ENCODE peak calls at places on chromosomes 11 and 22, in nine cellular contexts. One of them, this sample, is unnamed.

GRCh38 chr11:24356501-24356900 is 140.4 kb upstream of the LUZP2 start:
- DNase-seq in stimulated activated CD8-positive, alpha-beta memory T cell treated with anti-CD3 and anti-CD28 coated beads, Interleukin-7, amount 100 ng/mL, for 1 hour: no peak
- DNase-seq in mucosa of gallbladder: no peak
- DNase-seq in left kidney: peak
- DNase-seq in T-helper 2 cell treated with Interferon-gamma antibody and Interleukin-4, amounts not matched to agents 5 μg/mL and 100 μg/mL, for 36 hours: no peak
- DNase-seq in neuronal stem cell: no peak
- DNase-seq in left ventricle myocardium inferior: no peak
- DNase-seq in activated CD8-positive, alpha-beta T cell treated with anti-CD3 and anti-CD28 coated beads, Interleukin-2, amount 10 ng/mL, durations not matched to agents 7 days and 5 days: no peak
- DNase-seq in astrocyte of the spinal cord: no peak
- DNase-seq in this sample: no peak

GRCh38 chr22:43236401-43237166 is 49.6 kb upstream of the TTLL12 start:
- DNase-seq in stimulated activated CD8-positive, alpha-beta memory T cell treated with anti-CD3 and anti-CD28 coated beads, Interleukin-7, amount 100 ng/mL, for 1 hour: no peak
- DNase-seq in mucosa of gallbladder: peak
- DNase-seq in left kidney: no peak
- DNase-seq in T-helper 2 cell treated with Interferon-gamma antibody and Interleukin-4, amounts not matched to agents 5 μg/mL and 100 μg/mL, for 36 hours: no peak
- DNase-seq in neuronal stem cell: no peak
- DNase-seq in left ventricle myocardium inferior: peak
- DNase-seq in activated CD8-positive, alpha-beta T cell treated with anti-CD3 and anti-CD28 coated beads, Interleukin-2, amount 10 ng/mL, durations not matched to agents 7 days and 5 days: no peak
- DNase-seq in astrocyte of the spinal cord: no peak
- DNase-seq in this sample: peak

GRCh38 chr11:35675901-35676610 is 13.5 kb downstream of the TRIM44 start:
- DNase-seq in stimulated activated CD8-positive, alpha-beta memory T cell treated with anti-CD3 and anti-CD28 coated beads, Interleukin-7, amount 100 ng/mL, for 1 hour: no peak
- DNase-seq in mucosa of gallbladder: no peak
- DNase-seq in left kidney: no peak
- DNase-seq in T-helper 2 cell treated with Interferon-gamma antibody and Interleukin-4, amounts not matched to agents 5 μg/mL and 100 μg/mL, for 36 hours: no peak
- DNase-seq in neuronal stem cell: no peak
- DNase-seq in left ventricle myocardium inferior: no peak
- DNase-seq in activated CD8-positive, alpha-beta T cell treated with anti-CD3 and anti-CD28 coated beads, Interleukin-2, amount 10 ng/mL, durations not matched to agents 7 days and 5 days: no peak
- DNase-seq in astrocyte of the spinal cord: peak
- DNase-seq in this sample: no peak

GRCh38 chr22:47854680-47855079 is 1092.2 kb downstream of the TBC1D22A start:
- DNase-seq in stimulated activated CD8-positive, alpha-beta memory T cell treated with anti-CD3 and anti-CD28 coated beads, Interleukin-7, amount 100 ng/mL, for 1 hour: no peak
- DNase-seq in mucosa of gallbladder: no peak
- DNase-seq in left kidney: no peak
- DNase-seq in T-helper 2 cell treated with Interferon-gamma antibody and Interleukin-4, amounts not matched to agents 5 μg/mL and 100 μg/mL, for 36 hours: no peak
- DNase-seq in neuronal stem cell: no peak
- DNase-seq in left ventricle myocardium inferior: no peak
- DNase-seq in activated CD8-positive, alpha-beta T cell treated with anti-CD3 and anti-CD28 coated beads, Interleukin-2, amount 10 ng/mL, durations not matched to agents 7 days and 5 days: no peak
- DNase-seq in astrocyte of the spinal cord: no peak
- DNase-seq in this sample: no peak

GRCh38 chr11:125165664-125166346 is 1.3 kb downstream of the PKNOX2 start:
- DNase-seq in stimulated activated CD8-positive, alpha-beta memory T cell treated with anti-CD3 and anti-CD28 coated beads, Interleukin-7, amount 100 ng/mL, for 1 hour: no peak
- DNase-seq in mucosa of gallbladder: no peak
- DNase-seq in left kidney: no peak
- DNase-seq in T-helper 2 cell treated with Interferon-gamma antibody and Interleukin-4, amounts not matched to agents 5 μg/mL and 100 μg/mL, for 36 hours: no peak
- DNase-seq in neuronal stem cell: no peak
- DNase-seq in left ventricle myocardium inferior: no peak
- DNase-seq in activated CD8-positive, alpha-beta T cell treated with anti-CD3 and anti-CD28 coated beads, Interleukin-2, amount 10 ng/mL, durations not matched to agents 7 days and 5 days: no peak
- DNase-seq in astrocyte of the spinal cord: peak
- DNase-seq in this sample: no peak

GRCh38 chr11:64353761-64354506 is 5.0 kb upstream of the RPS6KA4 start:
- DNase-seq in stimulated activated CD8-positive, alpha-beta memory T cell treated with anti-CD3 and anti-CD28 coated beads, Interleukin-7, amount 100 ng/mL, for 1 hour: no peak
- DNase-seq in mucosa of gallbladder: no peak
- DNase-seq in left kidney: no peak
- DNase-seq in T-helper 2 cell treated with Interferon-gamma antibody and Interleukin-4, amounts not matched to agents 5 μg/mL and 100 μg/mL, for 36 hours: no peak
- DNase-seq in neuronal stem cell: no peak
- DNase-seq in left ventricle myocardium inferior: no peak
- DNase-seq in activated CD8-positive, alpha-beta T cell treated with anti-CD3 and anti-CD28 coated beads, Interleukin-2, amount 10 ng/mL, durations not matched to agents 7 days and 5 days: no peak
- DNase-seq in astrocyte of the spinal cord: no peak
- DNase-seq in this sample: peak

GRCh38 chr22:31611065-31611760 is 50.8 kb downstream of the PISD start:
- DNase-seq in stimulated activated CD8-positive, alpha-beta memory T cell treated with anti-CD3 and anti-CD28 coated beads, Interleukin-7, amount 100 ng/mL, for 1 hour: no peak
- DNase-seq in mucosa of gallbladder: no peak
- DNase-seq in left kidney: peak
- DNase-seq in T-helper 2 cell treated with Interferon-gamma antibody and Interleukin-4, amounts not matched to agents 5 μg/mL and 100 μg/mL, for 36 hours: no peak
- DNase-seq in neuronal stem cell: no peak
- DNase-seq in left ventricle myocardium inferior: no peak
- DNase-seq in activated CD8-positive, alpha-beta T cell treated with anti-CD3 and anti-CD28 coated beads, Interleukin-2, amount 10 ng/mL, durations not matched to agents 7 days and 5 days: no peak
- DNase-seq in astrocyte of the spinal cord: no peak
- DNase-seq in this sample: no peak

GRCh38 chr11:61760946-61761345 is 8.5 kb downstream of the MYRF start:
- DNase-seq in stimulated activated CD8-positive, alpha-beta memory T cell treated with anti-CD3 and anti-CD28 coated beads, Interleukin-7, amount 100 ng/mL, for 1 hour: no peak
- DNase-seq in mucosa of gallbladder: no peak
- DNase-seq in left kidney: no peak
- DNase-seq in T-helper 2 cell treated with Interferon-gamma antibody and Interleukin-4, amounts not matched to agents 5 μg/mL and 100 μg/mL, for 36 hours: no peak
- DNase-seq in neuronal stem cell: no peak
- DNase-seq in left ventricle myocardium inferior: no peak
- DNase-seq in activated CD8-positive, alpha-beta T cell treated with anti-CD3 and anti-CD28 coated beads, Interleukin-2, amount 10 ng/mL, durations not matched to agents 7 days and 5 days: no peak
- DNase-seq in astrocyte of the spinal cord: no peak
- DNase-seq in this sample: no peak

GRCh38 chr11:61893981-61894380 is 2.6 kb upstream of the FADS3 start:
- DNase-seq in stimulated activated CD8-positive, alpha-beta memory T cell treated with anti-CD3 and anti-CD28 coated beads, Interleukin-7, amount 100 ng/mL, for 1 hour: no peak
- DNase-seq in mucosa of gallbladder: no peak
- DNase-seq in left kidney: no peak
- DNase-seq in T-helper 2 cell treated with Interferon-gamma antibody and Interleukin-4, amounts not matched to agents 5 μg/mL and 100 μg/mL, for 36 hours: no peak
- DNase-seq in neuronal stem cell: no peak
- DNase-seq in left ventricle myocardium inferior: no peak
- DNase-seq in activated CD8-positive, alpha-beta T cell treated with anti-CD3 and anti-CD28 coated beads, Interleukin-2, amount 10 ng/mL, durations not matched to agents 7 days and 5 days: no peak
- DNase-seq in astrocyte of the spinal cord: peak
- DNase-seq in this sample: no peak

GRCh38 chr11:20671856-20672546 is 2.6 kb downstream of the NELL1 start:
- DNase-seq in stimulated activated CD8-positive, alpha-beta memory T cell treated with anti-CD3 and anti-CD28 coated beads, Interleukin-7, amount 100 ng/mL, for 1 hour: no peak
- DNase-seq in mucosa of gallbladder: no peak
- DNase-seq in left kidney: peak
- DNase-seq in T-helper 2 cell treated with Interferon-gamma antibody and Interleukin-4, amounts not matched to agents 5 μg/mL and 100 μg/mL, for 36 hours: no peak
- DNase-seq in neuronal stem cell: no peak
- DNase-seq in left ventricle myocardium inferior: no peak
- DNase-seq in activated CD8-positive, alpha-beta T cell treated with anti-CD3 and anti-CD28 coated beads, Interleukin-2, amount 10 ng/mL, durations not matched to agents 7 days and 5 days: no peak
- DNase-seq in astrocyte of the spinal cord: peak
- DNase-seq in this sample: no peak

GRCh38 chr11:122895591-122895990 is 13.0 kb downstream of the JHY start:
- DNase-seq in stimulated activated CD8-positive, alpha-beta memory T cell treated with anti-CD3 and anti-CD28 coated beads, Interleukin-7, amount 100 ng/mL, for 1 hour: no peak
- DNase-seq in mucosa of gallbladder: no peak
- DNase-seq in left kidney: no peak
- DNase-seq in T-helper 2 cell treated with Interferon-gamma antibody and Interleukin-4, amounts not matched to agents 5 μg/mL and 100 μg/mL, for 36 hours: no peak
- DNase-seq in neuronal stem cell: no peak
- DNase-seq in left ventricle myocardium inferior: no peak
- DNase-seq in activated CD8-positive, alpha-beta T cell treated with anti-CD3 and anti-CD28 coated beads, Interleukin-2, amount 10 ng/mL, durations not matched to agents 7 days and 5 days: no peak
- DNase-seq in astrocyte of the spinal cord: no peak
- DNase-seq in this sample: no peak

GRCh38 chr22:19598054-19598855 is 74.0 kb upstream of the CLDN5 start:
- DNase-seq in stimulated activated CD8-positive, alpha-beta memory T cell treated with anti-CD3 and anti-CD28 coated beads, Interleukin-7, amount 100 ng/mL, for 1 hour: no peak
- DNase-seq in mucosa of gallbladder: no peak
- DNase-seq in left kidney: no peak
- DNase-seq in T-helper 2 cell treated with Interferon-gamma antibody and Interleukin-4, amounts not matched to agents 5 μg/mL and 100 μg/mL, for 36 hours: no peak
- DNase-seq in neuronal stem cell: no peak
- DNase-seq in left ventricle myocardium inferior: no peak
- DNase-seq in activated CD8-positive, alpha-beta T cell treated with anti-CD3 and anti-CD28 coated beads, Interleukin-2, amount 10 ng/mL, durations not matched to agents 7 days and 5 days: peak
- DNase-seq in astrocyte of the spinal cord: no peak
- DNase-seq in this sample: peak

GRCh38 chr11:10305964-10306918 is 1.4 kb downstream of the ADM start:
- DNase-seq in stimulated activated CD8-positive, alpha-beta memory T cell treated with anti-CD3 and anti-CD28 coated beads, Interleukin-7, amount 100 ng/mL, for 1 hour: no peak
- DNase-seq in mucosa of gallbladder: no peak
- DNase-seq in left kidney: peak
- DNase-seq in T-helper 2 cell treated with Interferon-gamma antibody and Interleukin-4, amounts not matched to agents 5 μg/mL and 100 μg/mL, for 36 hours: no peak
- DNase-seq in neuronal stem cell: no peak
- DNase-seq in left ventricle myocardium inferior: peak
- DNase-seq in activated CD8-positive, alpha-beta T cell treated with anti-CD3 and anti-CD28 coated beads, Interleukin-2, amount 10 ng/mL, durations not matched to agents 7 days and 5 days: no peak
- DNase-seq in astrocyte of the spinal cord: peak
- DNase-seq in this sample: peak

GRCh38 chr11:76601272-76601671 is 69.3 kb downstream of the LRRC32 start:
- DNase-seq in stimulated activated CD8-positive, alpha-beta memory T cell treated with anti-CD3 and anti-CD28 coated beads, Interleukin-7, amount 100 ng/mL, for 1 hour: no peak
- DNase-seq in mucosa of gallbladder: no peak
- DNase-seq in left kidney: no peak
- DNase-seq in T-helper 2 cell treated with Interferon-gamma antibody and Interleukin-4, amounts not matched to agents 5 μg/mL and 100 μg/mL, for 36 hours: no peak
- DNase-seq in neuronal stem cell: no peak
- DNase-seq in left ventricle myocardium inferior: no peak
- DNase-seq in activated CD8-positive, alpha-beta T cell treated with anti-CD3 and anti-CD28 coated beads, Interleukin-2, amount 10 ng/mL, durations not matched to agents 7 days and 5 days: no peak
- DNase-seq in astrocyte of the spinal cord: no peak
- DNase-seq in this sample: peak

GRCh38 chr22:43796567-43796966 is 15.5 kb downstream of the EFCAB6 start:
- DNase-seq in stimulated activated CD8-positive, alpha-beta memory T cell treated with anti-CD3 and anti-CD28 coated beads, Interleukin-7, amount 100 ng/mL, for 1 hour: no peak
- DNase-seq in mucosa of gallbladder: no peak
- DNase-seq in left kidney: peak
- DNase-seq in T-helper 2 cell treated with Interferon-gamma antibody and Interleukin-4, amounts not matched to agents 5 μg/mL and 100 μg/mL, for 36 hours: no peak
- DNase-seq in neuronal stem cell: peak
- DNase-seq in left ventricle myocardium inferior: no peak
- DNase-seq in activated CD8-positive, alpha-beta T cell treated with anti-CD3 and anti-CD28 coated beads, Interleukin-2, amount 10 ng/mL, durations not matched to agents 7 days and 5 days: no peak
- DNase-seq in astrocyte of the spinal cord: peak
- DNase-seq in this sample: no peak

GRCh38 chr11:119315139-119316016 is 1.6 kb downstream of the MCAM start:
- DNase-seq in stimulated activated CD8-positive, alpha-beta memory T cell treated with anti-CD3 and anti-CD28 coated beads, Interleukin-7, amount 100 ng/mL, for 1 hour: no peak
- DNase-seq in mucosa of gallbladder: no peak
- DNase-seq in left kidney: peak
- DNase-seq in T-helper 2 cell treated with Interferon-gamma antibody and Interleukin-4, amounts not matched to agents 5 μg/mL and 100 μg/mL, for 36 hours: no peak
- DNase-seq in neuronal stem cell: no peak
- DNase-seq in left ventricle myocardium inferior: peak
- DNase-seq in activated CD8-positive, alpha-beta T cell treated with anti-CD3 and anti-CD28 coated beads, Interleukin-2, amount 10 ng/mL, durations not matched to agents 7 days and 5 days: peak
- DNase-seq in astrocyte of the spinal cord: no peak
- DNase-seq in this sample: no peak

GRCh38 chr11:66701432-66702240 is 23.9 kb upstream of the RBM4B start:
- DNase-seq in stimulated activated CD8-positive, alpha-beta memory T cell treated with anti-CD3 and anti-CD28 coated beads, Interleukin-7, amount 100 ng/mL, for 1 hour: no peak
- DNase-seq in mucosa of gallbladder: no peak
- DNase-seq in left kidney: no peak
- DNase-seq in T-helper 2 cell treated with Interferon-gamma antibody and Interleukin-4, amounts not matched to agents 5 μg/mL and 100 μg/mL, for 36 hours: no peak
- DNase-seq in neuronal stem cell: no peak
- DNase-seq in left ventricle myocardium inferior: no peak
- DNase-seq in activated CD8-positive, alpha-beta T cell treated with anti-CD3 and anti-CD28 coated beads, Interleukin-2, amount 10 ng/mL, durations not matched to agents 7 days and 5 days: no peak
- DNase-seq in astrocyte of the spinal cord: no peak
- DNase-seq in this sample: peak

GRCh38 chr22:22576244-22576988 is 17.4 kb upstream of the PRAME start:
- DNase-seq in stimulated activated CD8-positive, alpha-beta memory T cell treated with anti-CD3 and anti-CD28 coated beads, Interleukin-7, amount 100 ng/mL, for 1 hour: no peak
- DNase-seq in mucosa of gallbladder: peak
- DNase-seq in left kidney: peak
- DNase-seq in T-helper 2 cell treated with Interferon-gamma antibody and Interleukin-4, amounts not matched to agents 5 μg/mL and 100 μg/mL, for 36 hours: no peak
- DNase-seq in neuronal stem cell: peak
- DNase-seq in left ventricle myocardium inferior: peak
- DNase-seq in activated CD8-positive, alpha-beta T cell treated with anti-CD3 and anti-CD28 coated beads, Interleukin-2, amount 10 ng/mL, durations not matched to agents 7 days and 5 days: peak
- DNase-seq in astrocyte of the spinal cord: peak
- DNase-seq in this sample: no peak

GRCh38 chr22:19419464-19420178 is 11.9 kb downstream of the HIRA start:
- DNase-seq in stimulated activated CD8-positive, alpha-beta memory T cell treated with anti-CD3 and anti-CD28 coated beads, Interleukin-7, amount 100 ng/mL, for 1 hour: no peak
- DNase-seq in mucosa of gallbladder: no peak
- DNase-seq in left kidney: no peak
- DNase-seq in T-helper 2 cell treated with Interferon-gamma antibody and Interleukin-4, amounts not matched to agents 5 μg/mL and 100 μg/mL, for 36 hours: peak
- DNase-seq in neuronal stem cell: no peak
- DNase-seq in left ventricle myocardium inferior: no peak
- DNase-seq in activated CD8-positive, alpha-beta T cell treated with anti-CD3 and anti-CD28 coated beads, Interleukin-2, amount 10 ng/mL, durations not matched to agents 7 days and 5 days: peak
- DNase-seq in astrocyte of the spinal cord: no peak
- DNase-seq in this sample: no peak

GRCh38 chr11:11977206-11977938 is 31.1 kb downstream of the DKK3 start:
- DNase-seq in stimulated activated CD8-positive, alpha-beta memory T cell treated with anti-CD3 and anti-CD28 coated beads, Interleukin-7, amount 100 ng/mL, for 1 hour: no peak
- DNase-seq in mucosa of gallbladder: peak
- DNase-seq in left kidney: peak
- DNase-seq in T-helper 2 cell treated with Interferon-gamma antibody and Interleukin-4, amounts not matched to agents 5 μg/mL and 100 μg/mL, for 36 hours: no peak
- DNase-seq in neuronal stem cell: no peak
- DNase-seq in left ventricle myocardium inferior: peak
- DNase-seq in activated CD8-positive, alpha-beta T cell treated with anti-CD3 and anti-CD28 coated beads, Interleukin-2, amount 10 ng/mL, durations not matched to agents 7 days and 5 days: no peak
- DNase-seq in astrocyte of the spinal cord: peak
- DNase-seq in this sample: no peak

GRCh38 chr22:27913162-27913741 is 5.8 kb downstream of the PITPNB start:
- DNase-seq in stimulated activated CD8-positive, alpha-beta memory T cell treated with anti-CD3 and anti-CD28 coated beads, Interleukin-7, amount 100 ng/mL, for 1 hour: no peak
- DNase-seq in mucosa of gallbladder: no peak
- DNase-seq in left kidney: peak
- DNase-seq in T-helper 2 cell treated with Interferon-gamma antibody and Interleukin-4, amounts not matched to agents 5 μg/mL and 100 μg/mL, for 36 hours: no peak
- DNase-seq in neuronal stem cell: no peak
- DNase-seq in left ventricle myocardium inferior: no peak
- DNase-seq in activated CD8-positive, alpha-beta T cell treated with anti-CD3 and anti-CD28 coated beads, Interleukin-2, amount 10 ng/mL, durations not matched to agents 7 days and 5 days: no peak
- DNase-seq in astrocyte of the spinal cord: no peak
- DNase-seq in this sample: no peak

GRCh38 chr11:45650166-45651095 is 15.0 kb downstream of the CHST1 start:
- DNase-seq in stimulated activated CD8-positive, alpha-beta memory T cell treated with anti-CD3 and anti-CD28 coated beads, Interleukin-7, amount 100 ng/mL, for 1 hour: no peak
- DNase-seq in mucosa of gallbladder: no peak
- DNase-seq in left kidney: no peak
- DNase-seq in T-helper 2 cell treated with Interferon-gamma antibody and Interleukin-4, amounts not matched to agents 5 μg/mL and 100 μg/mL, for 36 hours: no peak
- DNase-seq in neuronal stem cell: no peak
- DNase-seq in left ventricle myocardium inferior: no peak
- DNase-seq in activated CD8-positive, alpha-beta T cell treated with anti-CD3 and anti-CD28 coated beads, Interleukin-2, amount 10 ng/mL, durations not matched to agents 7 days and 5 days: no peak
- DNase-seq in astrocyte of the spinal cord: no peak
- DNase-seq in this sample: no peak

GRCh38 chr11:72781063-72781312 is 12.9 kb downstream of the STARD10 start:
- DNase-seq in stimulated activated CD8-positive, alpha-beta memory T cell treated with anti-CD3 and anti-CD28 coated beads, Interleukin-7, amount 100 ng/mL, for 1 hour: no peak
- DNase-seq in mucosa of gallbladder: no peak
- DNase-seq in left kidney: peak
- DNase-seq in T-helper 2 cell treated with Interferon-gamma antibody and Interleukin-4, amounts not matched to agents 5 μg/mL and 100 μg/mL, for 36 hours: no peak
- DNase-seq in neuronal stem cell: no peak
- DNase-seq in left ventricle myocardium inferior: no peak
- DNase-seq in activated CD8-positive, alpha-beta T cell treated with anti-CD3 and anti-CD28 coated beads, Interleukin-2, amount 10 ng/mL, durations not matched to agents 7 days and 5 days: no peak
- DNase-seq in astrocyte of the spinal cord: no peak
- DNase-seq in this sample: peak

GRCh38 chr11:66283461-66284105 is 5.4 kb downstream of the YIF1A start:
- DNase-seq in stimulated activated CD8-positive, alpha-beta memory T cell treated with anti-CD3 and anti-CD28 coated beads, Interleukin-7, amount 100 ng/mL, for 1 hour: no peak
- DNase-seq in mucosa of gallbladder: no peak
- DNase-seq in left kidney: no peak
- DNase-seq in T-helper 2 cell treated with Interferon-gamma antibody and Interleukin-4, amounts not matched to agents 5 μg/mL and 100 μg/mL, for 36 hours: no peak
- DNase-seq in neuronal stem cell: no peak
- DNase-seq in left ventricle myocardium inferior: no peak
- DNase-seq in activated CD8-positive, alpha-beta T cell treated with anti-CD3 and anti-CD28 coated beads, Interleukin-2, amount 10 ng/mL, durations not matched to agents 7 days and 5 days: no peak
- DNase-seq in astrocyte of the spinal cord: no peak
- DNase-seq in this sample: no peak

GRCh38 chr11:133732109-133732508 is 113.2 kb downstream of the SPATA19 start:
- DNase-seq in stimulated activated CD8-positive, alpha-beta memory T cell treated with anti-CD3 and anti-CD28 coated beads, Interleukin-7, amount 100 ng/mL, for 1 hour: no peak
- DNase-seq in mucosa of gallbladder: peak
- DNase-seq in left kidney: peak
- DNase-seq in T-helper 2 cell treated with Interferon-gamma antibody and Interleukin-4, amounts not matched to agents 5 μg/mL and 100 μg/mL, for 36 hours: no peak
- DNase-seq in neuronal stem cell: no peak
- DNase-seq in left ventricle myocardium inferior: no peak
- DNase-seq in activated CD8-positive, alpha-beta T cell treated with anti-CD3 and anti-CD28 coated beads, Interleukin-2, amount 10 ng/mL, durations not matched to agents 7 days and 5 days: no peak
- DNase-seq in astrocyte of the spinal cord: no peak
- DNase-seq in this sample: no peak

GRCh38 chr11:65013130-65013691 is 749 bp upstream of the ARL2 start:
- DNase-seq in stimulated activated CD8-positive, alpha-beta memory T cell treated with anti-CD3 and anti-CD28 coated beads, Interleukin-7, amount 100 ng/mL, for 1 hour: peak
- DNase-seq in mucosa of gallbladder: peak
- DNase-seq in left kidney: no peak
- DNase-seq in T-helper 2 cell treated with Interferon-gamma antibody and Interleukin-4, amounts not matched to agents 5 μg/mL and 100 μg/mL, for 36 hours: peak
- DNase-seq in neuronal stem cell: no peak
- DNase-seq in left ventricle myocardium inferior: no peak
- DNase-seq in activated CD8-positive, alpha-beta T cell treated with anti-CD3 and anti-CD28 coated beads, Interleukin-2, amount 10 ng/mL, durations not matched to agents 7 days and 5 days: peak
- DNase-seq in astrocyte of the spinal cord: peak
- DNase-seq in this sample: peak

GRCh38 chr11:115198301-115198700 is 305.9 kb downstream of the CADM1 start:
- DNase-seq in stimulated activated CD8-positive, alpha-beta memory T cell treated with anti-CD3 and anti-CD28 coated beads, Interleukin-7, amount 100 ng/mL, for 1 hour: no peak
- DNase-seq in mucosa of gallbladder: no peak
- DNase-seq in left kidney: peak
- DNase-seq in T-helper 2 cell treated with Interferon-gamma antibody and Interleukin-4, amounts not matched to agents 5 μg/mL and 100 μg/mL, for 36 hours: no peak
- DNase-seq in neuronal stem cell: no peak
- DNase-seq in left ventricle myocardium inferior: no peak
- DNase-seq in activated CD8-positive, alpha-beta T cell treated with anti-CD3 and anti-CD28 coated beads, Interleukin-2, amount 10 ng/mL, durations not matched to agents 7 days and 5 days: no peak
- DNase-seq in astrocyte of the spinal cord: peak
- DNase-seq in this sample: no peak

GRCh38 chr22:37267128-37267587 is 15.2 kb upstream of the CYTH4 start:
- DNase-seq in stimulated activated CD8-positive, alpha-beta memory T cell treated with anti-CD3 and anti-CD28 coated beads, Interleukin-7, amount 100 ng/mL, for 1 hour: peak
- DNase-seq in mucosa of gallbladder: no peak
- DNase-seq in left kidney: peak
- DNase-seq in T-helper 2 cell treated with Interferon-gamma antibody and Interleukin-4, amounts not matched to agents 5 μg/mL and 100 μg/mL, for 36 hours: peak
- DNase-seq in neuronal stem cell: peak
- DNase-seq in left ventricle myocardium inferior: peak
- DNase-seq in activated CD8-positive, alpha-beta T cell treated with anti-CD3 and anti-CD28 coated beads, Interleukin-2, amount 10 ng/mL, durations not matched to agents 7 days and 5 days: peak
- DNase-seq in astrocyte of the spinal cord: no peak
- DNase-seq in this sample: no peak

GRCh38 chr11:83801799-83802198 is 515.6 kb upstream of the CCDC90B start:
- DNase-seq in stimulated activated CD8-positive, alpha-beta memory T cell treated with anti-CD3 and anti-CD28 coated beads, Interleukin-7, amount 100 ng/mL, for 1 hour: no peak
- DNase-seq in mucosa of gallbladder: no peak
- DNase-seq in left kidney: no peak
- DNase-seq in T-helper 2 cell treated with Interferon-gamma antibody and Interleukin-4, amounts not matched to agents 5 μg/mL and 100 μg/mL, for 36 hours: no peak
- DNase-seq in neuronal stem cell: no peak
- DNase-seq in left ventricle myocardium inferior: no peak
- DNase-seq in activated CD8-positive, alpha-beta T cell treated with anti-CD3 and anti-CD28 coated beads, Interleukin-2, amount 10 ng/mL, durations not matched to agents 7 days and 5 days: no peak
- DNase-seq in astrocyte of the spinal cord: no peak
- DNase-seq in this sample: no peak

GRCh38 chr22:31575190-31575589 is 78.9 kb downstream of the SFI1 start:
- DNase-seq in stimulated activated CD8-positive, alpha-beta memory T cell treated with anti-CD3 and anti-CD28 coated beads, Interleukin-7, amount 100 ng/mL, for 1 hour: no peak
- DNase-seq in mucosa of gallbladder: no peak
- DNase-seq in left kidney: no peak
- DNase-seq in T-helper 2 cell treated with Interferon-gamma antibody and Interleukin-4, amounts not matched to agents 5 μg/mL and 100 μg/mL, for 36 hours: no peak
- DNase-seq in neuronal stem cell: no peak
- DNase-seq in left ventricle myocardium inferior: no peak
- DNase-seq in activated CD8-positive, alpha-beta T cell treated with anti-CD3 and anti-CD28 coated beads, Interleukin-2, amount 10 ng/mL, durations not matched to agents 7 days and 5 days: no peak
- DNase-seq in astrocyte of the spinal cord: no peak
- DNase-seq in this sample: no peak

GRCh38 chr11:131253885-131254204 is 116.6 kb upstream of the NTM start:
- DNase-seq in stimulated activated CD8-positive, alpha-beta memory T cell treated with anti-CD3 and anti-CD28 coated beads, Interleukin-7, amount 100 ng/mL, for 1 hour: no peak
- DNase-seq in mucosa of gallbladder: no peak
- DNase-seq in left kidney: peak
- DNase-seq in T-helper 2 cell treated with Interferon-gamma antibody and Interleukin-4, amounts not matched to agents 5 μg/mL and 100 μg/mL, for 36 hours: no peak
- DNase-seq in neuronal stem cell: no peak
- DNase-seq in left ventricle myocardium inferior: no peak
- DNase-seq in activated CD8-positive, alpha-beta T cell treated with anti-CD3 and anti-CD28 coated beads, Interleukin-2, amount 10 ng/mL, durations not matched to agents 7 days and 5 days: no peak
- DNase-seq in astrocyte of the spinal cord: no peak
- DNase-seq in this sample: no peak

This sample was measured in left lobe of liver.